ENCODE peak calls at places on chromosomes 5 and 9, in nine cellular contexts. I is CD4-positive, alpha-beta memory T cell; J is fibroblast of lung; W is OCI-LY7; A is aorta; V is ovary; M is CD8-positive, alpha-beta memory T cell; U is stomach; Y is SJSA1. X is an unnamed sample. For H3K9me3, the result is how much of the 10 kb centered on the place peaks cover.

GRCh38 chr9:127390243-127390535 is 6.8 kb upstream of the SLC2A8 start:
- DNase-seq in I (no peak), J (no peak), W (no peak), A (no peak), V (no peak), M (no peak), U (no peak), Y (no peak), X (no peak)

GRCh38 chr9:130327781-130328348 is 62.3 kb downstream of the HMCN2 start:
- DNase-seq in I (no peak), J (peak), W (no peak), A (no peak), V (peak), M (no peak), U (no peak), Y (no peak), X (no peak)

GRCh38 chr5:158832096-158832495 is 267.6 kb downstream of the EBF1 start:
- DNase-seq in I (no peak), J (no peak), W (no peak), A (no peak), V (no peak), M (no peak), U (no peak), Y (no peak), X (no peak)

GRCh38 chr5:37755581-37755980 is 84.3 kb downstream of the GDNF start:
- DNase-seq in I (no peak), J (no peak), W (no peak), A (no peak), V (no peak), M (no peak), U (no peak), Y (no peak), X (no peak)

GRCh38 chr5:139141841-139142240 is 56.3 kb downstream of the SIL1 start:
- DNase-seq in I (no peak), J (peak), W (no peak), A (peak), V (peak), M (no peak), U (peak), Y (no peak), X (no peak)

GRCh38 chr5:123134653-123135181 is 45.7 kb downstream of the PRDM6 start:
- DNase-seq in I (no peak), J (no peak), W (no peak), A (no peak), V (no peak), M (no peak), U (no peak), Y (no peak), X (no peak)

GRCh38 chr5:168269950-168270349 is 21.5 kb upstream of the WWC1 start:
- DNase-seq in I (no peak), J (no peak), W (no peak), A (no peak), V (no peak), M (no peak), U (no peak), Y (peak), X (no peak)

GRCh38 chr9:90333226-90333625 is 309.4 kb downstream of the DIRAS2 start:
- DNase-seq in I (no peak), J (no peak), W (no peak), A (no peak), V (no peak), M (no peak), U (no peak), Y (no peak), X (no peak)

GRCh38 chr5:59763545-59763944 is 130.0 kb downstream of the PDE4D start:
- DNase-seq in I (no peak), J (peak), W (no peak), A (no peak), V (no peak), M (no peak), U (no peak), Y (no peak), X (no peak)

GRCh38 chr5:108379722-108380530 is 2.0 kb downstream of the FBXL17 start:
- DNase-seq in I (no peak), J (peak), W (peak), A (no peak), V (no peak), M (peak), U (no peak), Y (peak), X (no peak)

GRCh38 chr5:132883261-132883834 is 9.9 kb downstream of the LEAP2 start:
- DNase-seq in I (no peak), J (peak), W (peak), A (peak), V (no peak), M (peak), U (peak), Y (peak), X (no peak)

GRCh38 chr5:140220032-140220697 is 45.2 kb downstream of the CYSTM1 start:
- DNase-seq in I (no peak), J (peak), W (no peak), A (no peak), V (no peak), M (no peak), U (no peak), Y (peak), X (no peak)

GRCh38 chr5:166596043-166596442 is 1695.4 kb upstream of the WWC1 start:
- DNase-seq in I (no peak), J (no peak), W (no peak), A (no peak), V (no peak), M (no peak), U (no peak), Y (no peak), X (no peak)
- H3K9me3 ChIP-seq in I (under half), J (under half), W (under half), A (under half), V (under half), M (under half), U (under half), Y (under half), X (under half)

GRCh38 chr9:122418016-122418415 is 47.2 kb downstream of the PTGS1 start:
- DNase-seq in I (no peak), J (no peak), W (no peak), A (no peak), V (no peak), M (no peak), U (no peak), Y (no peak), X (no peak)
- H3K9me3 ChIP-seq in I (under half), J (under half), W (under half), A (under half), V (under half), M (under half), U (under half), Y (under half), X (under half)

GRCh38 chr5:155792873-155793272 is 534.1 kb upstream of the SGCD start:
- DNase-seq in I (no peak), J (no peak), W (no peak), A (no peak), V (no peak), M (no peak), U (no peak), Y (no peak), X (no peak)
- H3K9me3 ChIP-seq in I (under half), J (under half), W (under half), A (under half), V (under half), M (under half), U (under half), Y (under half), X (under half)

GRCh38 chr9:135222991-135223760 is 135.7 kb downstream of the OLFM1 start:
- DNase-seq in I (no peak), J (no peak), W (no peak), A (peak), V (no peak), M (no peak), U (no peak), Y (no peak), X (peak)
- H3K9me3 ChIP-seq in I (under half), J (under half), W (under half), A (under half), V (under half), M (under half), U (under half), Y (under half), X (under half)

GRCh38 chr5:166088389-166089039 is 2202.9 kb upstream of the WWC1 start:
- DNase-seq in I (no peak), J (no peak), W (no peak), A (no peak), V (no peak), M (no peak), U (no peak), Y (no peak), X (no peak)
- H3K9me3 ChIP-seq in I (under half), J (under half), W (under half), A (under half), V (under half), M (under half), U (under half), Y (under half), X (under half)